ENCODE peak calls at places on chromosomes 13 and 19, in four cellular contexts. D is COR-L47, L is left ventricle myocardium inferior, P is NCI-H1436. W is an unnamed sample.

GRCh38 chr19:55472463-55472862 is 4.0 kb upstream of the ZNF628 start:
- DNase-seq in D (no peak), L (no peak), P (no peak), W (no peak)

GRCh38 chr19:12995596-12996541 is 594 bp downstream of the NFIX start:
- DNase-seq in D (no peak), L (no peak), P (no peak), W (no peak)

GRCh38 chr13:70390968-70391367 is 282.7 kb upstream of the KLHL1 start:
- DNase-seq in D (no peak), L (no peak), P (no peak), W (no peak)

GRCh38 chr19:28289294-28290063 is 923.5 kb downstream of the UQCRFS1 start:
- DNase-seq in D (peak), L (no peak), P (peak), W (no peak)

GRCh38 chr19:48999481-49000325 is 6.0 kb downstream of the RUVBL2 start:
- DNase-seq in D (no peak), L (peak), P (no peak), W (no peak)

GRCh38 chr19:38676023-38676877 is 28.8 kb downstream of the ACTN4 start:
- DNase-seq in D (no peak), L (no peak), P (no peak), W (no peak)

GRCh38 chr19:54420383-54421168 is 5.3 kb downstream of the TTYH1 start:
- DNase-seq in D (no peak), L (peak), P (no peak), W (no peak)

GRCh38 chr19:46373573-46374359 is 26.9 kb downstream of the PPP5C start:
- DNase-seq in D (peak), L (peak), P (peak), W (no peak)

GRCh38 chr19:23203841-23204344 is 46.3 kb downstream of the ZNF724 start:
- DNase-seq in D (no peak), L (peak), P (no peak), W (no peak)

GRCh38 chr13:76210262-76210661 is 574.1 kb downstream of the LMO7 start:
- DNase-seq in D (no peak), L (peak), P (no peak), W (no peak)

GRCh38 chr19:39428309-39429112 is 7.2 kb downstream of the RPS16 start:
- DNase-seq in D (no peak), L (peak), P (no peak), W (no peak)

GRCh38 chr19:33405491-33406461 is 32.3 kb downstream of the CEBPG start:
- DNase-seq in D (no peak), L (peak), P (no peak), W (no peak)

GRCh38 chr19:34165295-34165738 is 7.0 kb upstream of the LSM14A start:
- DNase-seq in D (no peak), L (no peak), P (no peak), W (no peak)

GRCh38 chr19:19021115-19021514 is 12.2 kb downstream of the SUGP2 start:
- DNase-seq in D (no peak), L (no peak), P (no peak), W (no peak)

GRCh38 chr19:15452111-15453047 is 2.6 kb upstream of the WIZ start:
- DNase-seq in D (no peak), L (peak), P (peak), W (no peak)

GRCh38 chr13:66519259-66519658 is 710.9 kb downstream of the PCDH9 start:
- DNase-seq in D (no peak), L (no peak), P (no peak), W (no peak)

GRCh38 chr19:6292006-6292405 is 12.2 kb upstream of the MLLT1 start:
- DNase-seq in D (no peak), L (no peak), P (no peak), W (no peak)

GRCh38 chr19:47895165-47895782 is 9.2 kb upstream of the SULT2A1 start:
- DNase-seq in D (no peak), L (no peak), P (no peak), W (no peak)

GRCh38 chr19:3516675-3517207 is 10.6 kb downstream of the FZR1 start:
- DNase-seq in D (peak), L (no peak), P (peak), W (peak)

GRCh38 chr19:23393121-23393520 is 2.1 kb downstream of the ZNF91 start:
- DNase-seq in D (no peak), L (no peak), P (no peak), W (no peak)

GRCh38 chr13:46168818-46169217 is 13.2 kb downstream of the LCP1 start:
- DNase-seq in D (no peak), L (no peak), P (no peak), W (no peak)

GRCh38 chr19:4097501-4097900 is 26.4 kb downstream of the MAP2K2 start:
- DNase-seq in D (no peak), L (peak), P (no peak), W (no peak)

GRCh38 chr13:83975668-83976165 is 93.4 kb upstream of the SLITRK1 start:
- DNase-seq in D (no peak), L (no peak), P (no peak), W (peak)

GRCh38 chr19:50815443-50815842 is 8.1 kb downstream of the KLK1 start:
- DNase-seq in D (no peak), L (no peak), P (no peak), W (no peak)

GRCh38 chr13:28704919-28705318 is 13.9 kb downstream of the SLC46A3 start:
- DNase-seq in D (no peak), L (no peak), P (no peak), W (no peak)

GRCh38 chr13:41296879-41297646 is 14.0 kb upstream of the NAA16 start:
- DNase-seq in D (no peak), L (no peak), P (no peak), W (no peak)

GRCh38 chr13:43865892-43866291 is 13.6 kb downstream of the CCDC122 start:
- DNase-seq in D (no peak), L (no peak), P (no peak), W (no peak)

GRCh38 chr13:97259787-97260641 is 37.9 kb downstream of the MBNL2 start:
- DNase-seq in D (no peak), L (no peak), P (no peak), W (no peak)

GRCh38 chr13:99367106-99367616 is 60.0 kb upstream of the GPR183 start:
- DNase-seq in D (no peak), L (no peak), P (no peak), W (no peak)

GRCh38 chr19:28731577-28731976 is 481.4 kb downstream of the UQCRFS1 start:
- DNase-seq in D (no peak), L (no peak), P (no peak), W (no peak)

GRCh38 chr19:7687177-7687576 is 6.5 kb downstream of the TRAPPC5 start:
- DNase-seq in D (no peak), L (no peak), P (no peak), W (no peak)

GRCh38 chr19:18972301-18972831 is 31.3 kb upstream of the HOMER3 start:
- DNase-seq in D (no peak), L (no peak), P (no peak), W (no peak)

GRCh38 chr19:39411832-39412099 is 703 bp upstream of the PLEKHG2 start:
- DNase-seq in D (peak), L (peak), P (peak), W (peak)

GRCh38 chr19:32598022-32598421 is 17.0 kb downstream of the PDCD5 start:
- DNase-seq in D (no peak), L (no peak), P (no peak), W (no peak)

GRCh38 chr19:5827891-5828660 is 11.4 kb downstream of the FUT6 start:
- DNase-seq in D (peak), L (peak), P (peak), W (peak)

W was measured in GM12878.